ENCODE peak calls at places on chromosomes 13 and 19, in five cellular contexts. G, V, L, H and O are unnamed samples.

GRCh38 chr19:55067869-55068268 is 4.9 kb upstream of the RDH13 start:
- DNase-seq in G (no peak), V (no peak), L (no peak), H (no peak), O (no peak)

GRCh38 chr13:34321986-34322385 is 504.0 kb downstream of the RFC3 start:
- DNase-seq in G (no peak), V (no peak), L (no peak), H (no peak), O (no peak)

GRCh38 chr13:87986639-87987250 is 315.6 kb downstream of the SLITRK5 start:
- DNase-seq in G (no peak), V (no peak), L (no peak), H (no peak), O (no peak)

GRCh38 chr13:49935171-49936084 is 712 bp downstream of the SPRYD7 start:
- DNase-seq in G (peak; percentile 30), V (peak; percentile 38), L (peak; percentile 57), H (peak; percentile 74), O (no peak)

GRCh38 chr13:42395066-42395821 is 123.3 kb downstream of the AKAP11 start:
- DNase-seq in G (no peak), V (no peak), L (no peak), H (no peak), O (no peak)

GRCh38 chr13:28611021-28611420 is 47.9 kb upstream of the POMP start:
- DNase-seq in G (no peak), V (no peak), L (no peak), H (no peak), O (no peak)

GRCh38 chr19:32720216-32720935 is 809 bp downstream of the TDRD12 start:
- DNase-seq in G (no peak), V (no peak), L (no peak), H (no peak), O (no peak)

GRCh38 chr13:48731957-48732569 is 78.3 kb downstream of the CYSLTR2 start:
- DNase-seq in G (peak; percentile 2), V (peak; percentile 57), L (peak; percentile 59), H (peak; percentile 78), O (no peak)

DNA sequence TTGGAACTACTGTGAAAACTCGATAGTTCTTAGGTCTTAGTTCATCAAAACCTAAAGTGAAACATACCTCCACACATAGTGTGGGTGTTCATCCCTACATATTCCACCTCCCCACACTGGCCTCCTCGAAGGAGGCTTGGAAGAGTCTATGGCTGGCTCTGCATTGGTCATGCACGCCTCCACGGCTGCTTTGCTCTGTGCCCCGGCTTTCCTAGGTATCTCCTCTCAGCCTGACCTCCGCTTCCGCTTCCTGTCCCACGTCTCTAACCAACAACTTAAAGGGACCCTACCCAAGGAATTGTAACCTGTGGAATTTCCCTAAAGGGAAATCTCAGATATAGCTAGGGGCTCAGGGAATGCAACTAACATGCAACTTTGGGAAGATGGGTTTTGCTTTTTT is 79.7 kb upstream of the MBNL2 start:
- DNase-seq in G (peak; percentile 53), V (peak; percentile 19), L (peak; percentile 24), H (no peak), O (no peak)
- TF ChIP-seq MYC in G (no peak), V (no peak), L (no peak), H (no peak), O (no peak)

DNA sequence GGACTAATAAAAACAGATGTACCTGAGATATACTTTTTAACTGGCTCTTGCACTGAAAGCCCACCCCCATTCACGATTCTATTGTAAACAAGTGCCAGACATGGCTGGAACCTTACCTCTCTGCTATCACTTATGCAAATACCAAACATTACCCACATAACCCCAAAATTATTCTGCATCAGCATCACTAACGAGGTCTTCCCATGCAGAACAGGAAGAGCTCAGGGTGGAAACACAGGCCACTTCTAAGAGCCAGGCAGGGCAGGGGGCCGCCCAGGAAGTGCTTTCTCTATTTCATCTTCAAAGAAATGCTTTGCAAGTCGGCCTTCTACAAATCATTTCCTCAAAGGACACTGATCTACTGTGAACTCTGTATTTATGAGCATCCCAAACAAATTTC is 7.3 kb downstream of the IRS2 start:
- DNase-seq in G (no peak), V (no peak), L (no peak), H (peak; percentile 71), O (no peak)
- H3K4me3 ChIP-seq in G (peak overlapping the region; percentile 89), V (no peak overlapping the region), L (no peak overlapping the region), H (peak overlapping the region; percentile 68), O (no peak overlapping the region)

DNA sequence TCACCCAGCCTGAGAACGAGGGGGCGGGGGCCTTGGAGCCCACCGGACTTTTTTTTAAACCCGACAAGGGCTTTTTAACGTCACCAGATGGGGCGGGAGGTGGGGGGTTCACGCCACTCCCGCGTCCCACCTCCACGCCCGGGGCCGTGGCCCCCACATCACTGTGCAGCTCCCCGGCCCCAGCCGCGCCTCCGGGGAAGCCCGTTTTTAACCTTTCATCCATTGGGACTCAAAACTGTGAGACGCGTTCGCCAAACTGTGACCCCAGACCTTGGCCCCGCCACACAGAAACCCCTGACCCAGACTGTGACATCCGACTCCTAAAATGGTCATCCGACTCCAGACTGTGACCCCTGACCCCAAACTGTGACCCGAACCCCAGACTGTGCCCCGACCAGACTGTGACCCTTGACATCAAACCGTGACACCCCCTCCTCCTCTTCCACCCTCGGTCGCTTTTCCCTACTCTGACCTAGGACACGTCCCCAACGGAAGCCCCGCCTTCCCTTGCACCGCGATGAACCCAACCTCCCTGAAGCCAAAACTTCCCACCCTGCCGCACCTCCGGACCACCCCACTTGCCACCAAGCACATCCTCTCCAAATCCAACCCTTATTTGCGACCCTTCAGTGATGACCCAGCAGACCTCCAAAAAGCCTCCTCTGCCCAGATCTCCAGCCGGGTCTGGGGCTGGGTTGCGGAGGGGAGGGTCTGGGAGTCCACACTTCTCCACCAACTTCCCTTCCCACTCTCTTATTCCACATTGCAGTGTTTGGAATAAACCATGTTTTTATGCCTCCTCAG is 1.5 kb upstream of the GRWD1 start:
- DNase-seq in G (no peak), V (no peak), L (no peak), H (peak; percentile 61), O (no peak)
- TF ChIP-seq MYC in G (no peak), V (no peak), L (no peak), H (peak; percentile 22), O (no peak)

DNA sequence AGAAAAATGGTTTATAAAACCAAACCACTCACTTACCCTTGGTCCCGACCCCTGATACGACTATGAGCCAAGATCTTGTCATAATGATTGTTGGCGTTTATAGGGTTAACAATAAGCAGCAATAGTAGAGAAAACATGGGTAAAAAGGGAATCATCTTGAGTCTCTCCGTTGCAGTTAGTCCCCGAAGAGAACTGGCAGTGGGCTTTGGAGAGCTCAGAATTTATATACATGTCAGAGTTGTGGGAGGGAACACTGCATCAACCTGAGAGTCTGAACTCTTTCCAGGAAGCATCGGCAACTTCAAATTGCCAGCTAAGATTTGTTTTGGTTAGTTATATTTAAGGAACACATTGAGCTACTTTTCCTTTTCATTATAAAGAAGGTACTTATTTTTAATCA is at the start of gene POSTN:
- DNase-seq in G (no peak), V (no peak), L (peak; percentile 8), H (no peak), O (no peak)
- H3K4me3 ChIP-seq in G (no peak within 1 kb of the TSS), V (no peak within 1 kb of the TSS), L (no peak within 1 kb of the TSS), H (no peak within 1 kb of the TSS), O (no peak within 1 kb of the TSS)

GRCh38 chr13:40442826-40443225 is 223.6 kb downstream of the FOXO1 start:
- DNase-seq in G (no peak), V (no peak), L (no peak), H (no peak), O (no peak)

GRCh38 chr13:40444241-40444640 is 222.2 kb downstream of the FOXO1 start:
- DNase-seq in G (no peak), V (no peak), L (no peak), H (no peak), O (no peak)

GRCh38 chr13:40445557-40445990 is 220.9 kb downstream of the FOXO1 start:
- DNase-seq in G (no peak), V (no peak), L (peak; percentile 99), H (peak; percentile 85), O (peak; percentile 99)

GRCh38 chr13:40447857-40448256 is 218.6 kb downstream of the FOXO1 start:
- DNase-seq in G (no peak), V (no peak), L (no peak), H (no peak), O (no peak)

GRCh38 chr13:40446365-40446764 is 220.1 kb downstream of the FOXO1 start:
- DNase-seq in G (no peak), V (no peak), L (peak; percentile 11), H (no peak), O (no peak)
- TF ChIP-seq MYC in G (no peak), V (no peak), L (no peak), H (no peak), O (no peak)

GRCh38 chr19:14267224-14267741 is 61.3 kb upstream of the ADGRL1 start:
- DNase-seq in G (no peak), V (no peak), L (no peak), H (no peak), O (no peak)

GRCh38 chr19:14265285-14266036 is 59.5 kb upstream of the ADGRL1 start:
- DNase-seq in G (no peak), V (no peak), L (no peak), H (no peak), O (no peak)
- H3K4me3 ChIP-seq in G (no peak overlapping the region), V (no peak overlapping the region), L (no peak overlapping the region), H (no peak overlapping the region), O (no peak overlapping the region)

DNA sequence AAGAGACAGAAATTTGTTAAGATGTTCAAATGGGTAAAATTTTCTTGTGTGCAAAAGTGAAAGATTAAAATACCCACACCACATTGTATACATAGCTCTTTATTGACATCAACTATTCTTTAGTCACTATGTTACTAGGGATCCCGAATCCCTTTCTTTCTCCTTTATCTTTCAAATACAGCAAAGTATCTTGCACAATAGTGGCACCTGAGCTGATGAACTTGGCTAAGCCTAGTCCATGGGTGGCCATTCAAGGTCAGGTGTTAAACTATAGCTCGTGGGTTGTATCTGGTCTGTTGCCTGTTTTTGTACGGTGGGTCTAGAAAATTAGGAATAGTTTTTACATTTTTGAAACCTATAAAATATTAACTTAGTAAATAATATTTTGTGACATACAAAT is 210.9 kb downstream of the SLITRK6 start:
- DNase-seq in G (no peak), V (no peak), L (no peak), H (no peak), O (no peak)
- TF ChIP-seq MYC in G (no peak), V (no peak), L (no peak), H (no peak), O (no peak)